ENCODE peak calls at places on chromosome 21, in seven cellular contexts. R, X, T, Y, A, J and P are unnamed samples.

GRCh38 chr21:43911015-43911934 is 46.3 kb downstream of the AGPAT3 start:
- DNase-seq in R (peak), X (no peak), T (peak), Y (no peak), A (no peak), J (peak), P (no peak)

GRCh38 chr21:28089599-28090421 is 902.9 kb downstream of the LTN1 start:
- DNase-seq in R (peak), X (no peak), T (no peak), Y (no peak), A (peak), J (no peak), P (no peak)

GRCh38 chr21:44485254-44485793 is 30.0 kb downstream of the LRRC3 start:
- DNase-seq in R (peak), X (peak), T (no peak), Y (peak), A (no peak), J (peak), P (peak)

GRCh38 chr21:25300632-25301031 is 306.6 kb downstream of the MRPL39 start:
- DNase-seq in R (no peak), X (no peak), T (no peak), Y (no peak), A (no peak), J (no peak), P (no peak)

GRCh38 chr21:37220433-37220980 is 46.6 kb downstream of the VPS26C start:
- DNase-seq in R (peak), X (peak), T (peak), Y (peak), A (peak), J (no peak), P (no peak)

GRCh38 chr21:36156815-36157670 is at the start of gene DOP1B:
- DNase-seq in R (no peak), X (peak), T (no peak), Y (peak), A (no peak), J (no peak), P (no peak)

GRCh38 chr21:37219766-37220432 is 47.2 kb downstream of the VPS26C start:
- DNase-seq in R (peak), X (peak), T (no peak), Y (no peak), A (peak), J (no peak), P (no peak)

GRCh38 chr21:39385299-39386145 is 36.6 kb upstream of the HMGN1 start:
- DNase-seq in R (peak), X (peak), T (peak), Y (peak), A (peak), J (peak), P (peak)

GRCh38 chr21:36155603-36156338 is 853 bp upstream of the DOP1B start:
- DNase-seq in R (no peak), X (peak), T (peak), Y (peak), A (peak), J (peak), P (no peak)

GRCh38 chr21:41170442-41170841 is 2.5 kb downstream of the BACE2 start:
- DNase-seq in R (peak), X (no peak), T (no peak), Y (no peak), A (peak), J (peak), P (peak)

GRCh38 chr21:29658177-29658933 is 281.4 kb downstream of the GRIK1 start:
- DNase-seq in R (no peak), X (no peak), T (no peak), Y (no peak), A (no peak), J (no peak), P (no peak)

GRCh38 chr21:38095220-38095619 is 161.6 kb upstream of the KCNJ15 start:
- DNase-seq in R (no peak), X (no peak), T (no peak), Y (no peak), A (peak), J (no peak), P (no peak)

GRCh38 chr21:16587141-16587570 is 857.4 kb downstream of the USP25 start:
- DNase-seq in R (peak), X (no peak), T (peak), Y (no peak), A (peak), J (no peak), P (peak)

GRCh38 chr21:29130234-29130993 is at the start of gene MAP3K7CL:
- DNase-seq in R (peak), X (no peak), T (no peak), Y (no peak), A (peak), J (peak), P (peak)

GRCh38 chr21:36696640-36697472 is 2.1 kb upstream of the SIM2 start:
- DNase-seq in R (no peak), X (no peak), T (peak), Y (no peak), A (no peak), J (no peak), P (no peak)

GRCh38 chr21:26142363-26142762 is 28.2 kb downstream of the APP start:
- DNase-seq in R (no peak), X (no peak), T (no peak), Y (no peak), A (no peak), J (no peak), P (no peak)

GRCh38 chr21:41045534-41046268 is 122.3 kb upstream of the BACE2 start:
- DNase-seq in R (no peak), X (no peak), T (no peak), Y (no peak), A (peak), J (no peak), P (no peak)

GRCh38 chr21:29340228-29340627 is 41.5 kb downstream of the BACH1 start:
- DNase-seq in R (peak), X (no peak), T (no peak), Y (no peak), A (no peak), J (no peak), P (no peak)

GRCh38 chr21:44437696-44438431 is 17.4 kb upstream of the LRRC3 start:
- DNase-seq in R (no peak), X (no peak), T (peak), Y (no peak), A (no peak), J (no peak), P (no peak)

GRCh38 chr21:26819944-26820343 is 25.3 kb downstream of the ADAMTS1 start:
- DNase-seq in R (no peak), X (no peak), T (no peak), Y (no peak), A (peak), J (no peak), P (no peak)

GRCh38 chr21:28550057-28550825 is 442.4 kb downstream of the LTN1 start:
- DNase-seq in R (peak), X (no peak), T (no peak), Y (no peak), A (no peak), J (no peak), P (no peak)

GRCh38 chr21:17613242-17613676 is 558 bp upstream of the BTG3 start:
- DNase-seq in R (peak), X (no peak), T (peak), Y (peak), A (no peak), J (peak), P (peak)

GRCh38 chr21:36297555-36297937 is 22.5 kb upstream of the MORC3 start:
- DNase-seq in R (no peak), X (no peak), T (peak), Y (no peak), A (no peak), J (no peak), P (no peak)

GRCh38 chr21:33374080-33374873 is 28.9 kb upstream of the IFNGR2 start:
- DNase-seq in R (peak), X (peak), T (peak), Y (peak), A (peak), J (peak), P (peak)

GRCh38 chr21:38740131-38740530 is 65.6 kb upstream of the ETS2 start:
- DNase-seq in R (no peak), X (no peak), T (no peak), Y (no peak), A (no peak), J (no peak), P (no peak)

GRCh38 chr21:43268086-43268803 is 99.4 kb downstream of the CRYAA start:
- DNase-seq in R (no peak), X (no peak), T (peak), Y (no peak), A (no peak), J (no peak), P (no peak)

GRCh38 chr21:39132248-39132647 is 51.0 kb downstream of the PSMG1 start:
- DNase-seq in R (peak), X (no peak), T (no peak), Y (no peak), A (peak), J (no peak), P (no peak)

GRCh38 chr21:23455676-23456075 is 2151.6 kb downstream of the MRPL39 start:
- DNase-seq in R (no peak), X (no peak), T (no peak), Y (no peak), A (no peak), J (no peak), P (no peak)

GRCh38 chr21:26717146-26717739 is 128.0 kb downstream of the ADAMTS1 start:
- DNase-seq in R (peak), X (no peak), T (no peak), Y (no peak), A (peak), J (no peak), P (no peak)

GRCh38 chr21:16842716-16843115 is 670.1 kb upstream of the CXADR start:
- DNase-seq in R (peak), X (no peak), T (no peak), Y (no peak), A (no peak), J (no peak), P (peak)

GRCh38 chr21:39904457-39904856 is 37.2 kb downstream of the PCP4 start:
- DNase-seq in R (no peak), X (no peak), T (no peak), Y (no peak), A (no peak), J (no peak), P (no peak)

GRCh38 chr21:25426580-25426979 is 180.7 kb downstream of the MRPL39 start:
- DNase-seq in R (no peak), X (no peak), T (no peak), Y (no peak), A (no peak), J (no peak), P (no peak)

GRCh38 chr21:32347887-32348450 is 44.8 kb downstream of the URB1 start:
- DNase-seq in R (no peak), X (no peak), T (no peak), Y (no peak), A (no peak), J (no peak), P (no peak)
- H3K4me3 ChIP-seq in R (no peak), X (no peak), T (no peak), Y (no peak), A (no peak), J (no peak), P (no peak)

DNA sequence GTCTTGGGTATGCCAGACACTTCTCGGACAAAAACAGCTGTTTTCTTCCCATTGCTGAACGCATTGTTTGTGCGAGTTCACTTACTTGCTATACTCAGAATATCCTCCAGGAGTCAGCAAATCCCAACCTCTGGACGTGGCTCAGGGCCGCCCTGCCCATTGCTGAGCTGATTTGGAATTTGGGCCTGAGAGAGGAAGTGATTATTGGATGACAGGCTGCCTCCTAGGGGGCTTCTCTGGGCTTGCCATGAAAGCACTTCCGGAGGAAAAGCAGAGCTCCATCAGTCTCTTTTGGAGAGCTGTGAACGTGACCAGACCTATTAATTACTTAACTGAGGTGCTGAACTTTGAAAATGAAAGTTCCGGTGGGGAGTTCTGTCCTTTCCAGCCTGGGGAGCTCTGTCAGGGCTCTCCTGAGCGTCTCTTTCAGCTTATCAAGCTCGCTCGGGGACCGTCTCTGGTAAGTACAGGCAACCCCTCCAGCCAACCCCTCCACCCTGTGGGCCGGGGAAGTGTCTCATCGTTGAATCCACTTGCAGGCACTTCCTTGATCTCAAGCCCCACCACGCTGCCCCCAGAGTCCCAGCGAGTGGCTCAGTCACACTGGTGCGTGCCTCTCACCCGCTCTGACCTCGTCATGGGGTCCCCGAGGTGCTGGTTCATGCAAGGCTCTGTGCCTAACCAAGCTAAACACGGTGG is 76.9 kb downstream of the CLIC6 start:
- DNase-seq in R (peak), X (peak), T (peak), Y (peak), A (peak), J (peak), P (peak)
- H3K4me3 ChIP-seq in R (no peak), X (no peak), T (peak), Y (peak), A (no peak), J (no peak), P (no peak)

GRCh38 chr21:7933923-7934322 is 2587.5 kb upstream of the TPTE start:
- DNase-seq in R (no peak), X (no peak), T (no peak), Y (no peak), A (no peak), J (no peak), P (no peak)
- H3K4me3 ChIP-seq in R (no peak), X (no peak), T (no peak), Y (no peak), A (no peak), J (no peak), P (no peak)

GRCh38 chr21:45635271-45636151 is 8.0 kb upstream of the PCBP3 start:
- DNase-seq in R (no peak), X (no peak), T (no peak), Y (no peak), A (no peak), J (no peak), P (no peak)
- H3K4me3 ChIP-seq in R (no peak), X (no peak), T (no peak), Y (no peak), A (no peak), J (no peak), P (no peak)

DNA sequence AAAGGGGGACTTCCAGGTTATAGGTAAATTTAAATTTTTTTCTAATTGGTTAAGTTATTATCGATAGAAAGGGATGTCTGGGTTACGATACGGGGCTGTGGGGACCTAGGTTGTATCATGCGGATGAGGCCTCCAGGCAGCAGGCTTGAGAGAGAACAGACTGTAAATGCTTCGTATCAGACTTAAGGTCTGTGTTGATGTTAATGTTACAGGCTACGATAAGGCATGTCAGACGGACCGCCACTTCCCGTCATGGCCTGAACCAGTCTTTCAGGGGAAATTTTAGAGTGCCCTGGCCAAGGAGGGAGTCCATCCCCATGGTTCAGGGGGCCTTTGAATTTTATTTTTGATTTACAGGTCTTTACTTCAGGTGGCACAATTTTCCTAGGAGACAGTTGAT is 16.7 kb downstream of the ABCG1 start:
- DNase-seq in R (no peak), X (no peak), T (no peak), Y (no peak), A (no peak), J (no peak), P (no peak)
- H3K4me3 ChIP-seq in R (no peak), X (no peak), T (peak), Y (peak), A (no peak), J (no peak), P (no peak)